ENCODE peak calls at places on chromosomes 7 and 10, in seven cellular contexts. One of them, this sample, is unnamed.

GRCh38 chr10:83961620-83962019 is 177.7 kb upstream of the GHITM start:
- DNase-seq in cardiac fibroblast: no peak
- DNase-seq in NCI-H1105 treated with DMSO at 0.1 percent for 48 hours: no peak
- DNase-seq in Daoy: no peak
- DNase-seq in left cardiac atrium: no peak
- DNase-seq in DMS79: no peak
- DNase-seq in Caki2: no peak
- DNase-seq in this sample: no peak

GRCh38 chr10:6140965-6141295 is 52.1 kb downstream of the RBM17 start:
- DNase-seq in left cardiac atrium: no peak
- DNase-seq in Caki2: no peak
- DNase-seq in NCI-H1105 treated with DMSO at 0.1 percent for 48 hours: no peak
- DNase-seq in cardiac fibroblast: no peak
- DNase-seq in DMS79: no peak
- DNase-seq in Daoy: no peak
- DNase-seq in this sample: no peak

GRCh38 chr7:66206116-66206908 is 1.2 kb downstream of the TPST1 start:
- DNase-seq in Caki2: no peak
- DNase-seq in DMS79: no peak
- DNase-seq in Daoy: peak; percentile 23
- DNase-seq in cardiac fibroblast: no peak
- DNase-seq in left cardiac atrium: no peak
- DNase-seq in NCI-H1105 treated with DMSO at 0.1 percent for 48 hours: no peak
- DNase-seq in this sample: no peak

GRCh38 chr7:105656922-105657521 is 75.7 kb upstream of the EFCAB10 start:
- DNase-seq in DMS79: no peak
- DNase-seq in left cardiac atrium: no peak
- DNase-seq in cardiac fibroblast: no peak
- DNase-seq in Daoy: peak; percentile 72
- DNase-seq in NCI-H1105 treated with DMSO at 0.1 percent for 48 hours: peak; percentile 20
- DNase-seq in Caki2: no peak
- DNase-seq in this sample: no peak

GRCh38 chr10:131587976-131588680 is 276.6 kb upstream of the TCERG1L start:
- DNase-seq in Daoy: no peak
- DNase-seq in Caki2: no peak
- DNase-seq in left cardiac atrium: no peak
- DNase-seq in NCI-H1105 treated with DMSO at 0.1 percent for 48 hours: no peak
- DNase-seq in DMS79: no peak
- DNase-seq in cardiac fibroblast: no peak
- DNase-seq in this sample: no peak

GRCh38 chr7:297611-298374 is 7.8 kb downstream of the FOXL3 start:
- DNase-seq in left cardiac atrium: no peak
- DNase-seq in DMS79: no peak
- DNase-seq in Caki2: no peak
- DNase-seq in NCI-H1105 treated with DMSO at 0.1 percent for 48 hours: no peak
- DNase-seq in cardiac fibroblast: no peak
- DNase-seq in Daoy: no peak
- DNase-seq in this sample: no peak

GRCh38 chr7:126698446-126698845 is 554.3 kb downstream of the GRM8 start:
- DNase-seq in DMS79: no peak
- DNase-seq in NCI-H1105 treated with DMSO at 0.1 percent for 48 hours: no peak
- DNase-seq in Daoy: no peak
- DNase-seq in cardiac fibroblast: no peak
- DNase-seq in left cardiac atrium: no peak
- DNase-seq in Caki2: no peak
- DNase-seq in this sample: no peak

GRCh38 chr10:21173964-21174669 is 277.0 kb upstream of the NEBL start:
- DNase-seq in Daoy: peak; percentile 32
- DNase-seq in Caki2: peak; percentile 94
- DNase-seq in DMS79: no peak
- DNase-seq in NCI-H1105 treated with DMSO at 0.1 percent for 48 hours: peak; percentile 51
- DNase-seq in left cardiac atrium: peak; percentile 40
- DNase-seq in cardiac fibroblast: peak; percentile 42
- DNase-seq in this sample: no peak

GRCh38 chr7:151524845-151525244 is 5.2 kb upstream of the RHEB start:
- DNase-seq in DMS79: no peak
- DNase-seq in Daoy: no peak
- DNase-seq in NCI-H1105 treated with DMSO at 0.1 percent for 48 hours: no peak
- DNase-seq in Caki2: no peak
- DNase-seq in cardiac fibroblast: no peak
- DNase-seq in left cardiac atrium: no peak
- DNase-seq in this sample: no peak

GRCh38 chr7:103113164-103113563 is 35.7 kb downstream of the NAPEPLD start:
- DNase-seq in Daoy: peak; percentile 99
- DNase-seq in DMS79: no peak
- DNase-seq in cardiac fibroblast: peak; percentile 92
- DNase-seq in Caki2: peak; percentile 61
- DNase-seq in left cardiac atrium: no peak
- DNase-seq in NCI-H1105 treated with DMSO at 0.1 percent for 48 hours: no peak
- DNase-seq in this sample: no peak

GRCh38 chr7:2003931-2004812 is 228.6 kb downstream of the MAD1L1 start:
- DNase-seq in Daoy: no peak
- DNase-seq in DMS79: no peak
- DNase-seq in Caki2: no peak
- DNase-seq in NCI-H1105 treated with DMSO at 0.1 percent for 48 hours: no peak
- DNase-seq in left cardiac atrium: peak; percentile 16
- DNase-seq in cardiac fibroblast: no peak
- DNase-seq in this sample: peak; percentile 8

GRCh38 chr10:104300002-104300735 is 31.2 kb downstream of the GSTO2 start:
- DNase-seq in Daoy: peak; percentile 76
- DNase-seq in Caki2: no peak
- DNase-seq in cardiac fibroblast: peak; percentile 99
- DNase-seq in DMS79: no peak
- DNase-seq in NCI-H1105 treated with DMSO at 0.1 percent for 48 hours: no peak
- DNase-seq in left cardiac atrium: peak; percentile 86
- DNase-seq in this sample: peak; percentile 77

This sample was measured in uterus.